ENCODE peak calls at places on chromosomes 1 and 21, in four cellular contexts. One of them, this sample, is unnamed.

GRCh38 chr1:108316545-108316944 is 72.7 kb upstream of the NBPF4 start:
- DNase-seq in HCT116: peak; percentile 15
- DNase-seq in suprapubic skin: no peak
- DNase-seq in psoas muscle: no peak
- DNase-seq in this sample: no peak

GRCh38 chr1:177014325-177014724 is 150.2 kb downstream of the ASTN1 start:
- DNase-seq in HCT116: no peak
- DNase-seq in suprapubic skin: no peak
- DNase-seq in psoas muscle: no peak
- DNase-seq in this sample: no peak

GRCh38 chr1:101004666-101005065 is 20.9 kb downstream of the DPH5 start:
- DNase-seq in HCT116: no peak
- DNase-seq in suprapubic skin: no peak
- DNase-seq in psoas muscle: no peak
- DNase-seq in this sample: no peak

GRCh38 chr1:84998642-84999280 is 1.8 kb upstream of the MCOLN2 start:
- DNase-seq in suprapubic skin: no peak
- DNase-seq in psoas muscle: no peak
- DNase-seq in HCT116: no peak
- DNase-seq in this sample: peak; percentile 22

GRCh38 chr1:175162955-175163354 is 29.6 kb downstream of the KIAA0040 start:
- DNase-seq in suprapubic skin: no peak
- DNase-seq in psoas muscle: no peak
- DNase-seq in HCT116: no peak
- DNase-seq in this sample: no peak

GRCh38 chr1:58722967-58723366 is 23.1 kb upstream of the MYSM1 start:
- DNase-seq in HCT116: no peak
- DNase-seq in psoas muscle: no peak
- DNase-seq in suprapubic skin: no peak
- DNase-seq in this sample: no peak

GRCh38 chr1:151773698-151774097 is 10.4 kb upstream of the MRPL9 start:
- DNase-seq in HCT116: no peak
- DNase-seq in psoas muscle: no peak
- DNase-seq in suprapubic skin: no peak
- DNase-seq in this sample: no peak

GRCh38 chr21:38503588-38503987 is 5.3 kb upstream of the ERG start:
- DNase-seq in HCT116: no peak
- DNase-seq in psoas muscle: no peak
- DNase-seq in suprapubic skin: no peak
- DNase-seq in this sample: no peak

GRCh38 chr1:203536981-203537455 is 43.1 kb downstream of the OPTC start:
- DNase-seq in HCT116: no peak
- DNase-seq in psoas muscle: no peak
- DNase-seq in suprapubic skin: no peak
- DNase-seq in this sample: no peak

GRCh38 chr1:193058529-193059281 is 455 bp downstream of the UCHL5 start:
- DNase-seq in HCT116: no peak
- DNase-seq in psoas muscle: no peak
- DNase-seq in suprapubic skin: peak; percentile 81
- DNase-seq in this sample: peak; percentile 71

GRCh38 chr1:112637257-112638108 is 17.9 kb downstream of the CAPZA1 start:
- DNase-seq in psoas muscle: no peak
- DNase-seq in suprapubic skin: no peak
- DNase-seq in HCT116: no peak
- DNase-seq in this sample: no peak

GRCh38 chr1:227729881-227730629 is 5.0 kb downstream of the JMJD4 start:
- DNase-seq in HCT116: peak; percentile 27
- DNase-seq in suprapubic skin: no peak
- DNase-seq in psoas muscle: no peak
- DNase-seq in this sample: peak; percentile 68

GRCh38 chr1:155968670-155969069 is 9.7 kb downstream of the ARHGEF2 start:
- DNase-seq in HCT116: no peak
- DNase-seq in psoas muscle: peak; percentile 86
- DNase-seq in suprapubic skin: no peak
- DNase-seq in this sample: no peak

GRCh38 chr1:155964193-155964592 is 14.2 kb downstream of the ARHGEF2 start:
- DNase-seq in suprapubic skin: no peak
- DNase-seq in psoas muscle: no peak
- DNase-seq in HCT116: no peak
- DNase-seq in this sample: no peak

GRCh38 chr1:155967410-155968400 is 10.6 kb downstream of the ARHGEF2 start:
- DNase-seq in psoas muscle: peak; percentile 72
- DNase-seq in suprapubic skin: no peak
- DNase-seq in HCT116: no peak
- DNase-seq in this sample: no peak

GRCh38 chr1:155966750-155967149 is 11.6 kb downstream of the ARHGEF2 start:
- DNase-seq in psoas muscle: no peak
- DNase-seq in suprapubic skin: no peak
- DNase-seq in HCT116: no peak
- DNase-seq in this sample: no peak

GRCh38 chr1:155966135-155966534 is 12.2 kb downstream of the ARHGEF2 start:
- DNase-seq in suprapubic skin: no peak
- DNase-seq in psoas muscle: no peak
- DNase-seq in HCT116: no peak
- DNase-seq in this sample: no peak
- H3K4me3 ChIP-seq in suprapubic skin: no peak overlapping the region
- H3K4me3 ChIP-seq in psoas muscle: no peak overlapping the region
- H3K4me3 ChIP-seq in HCT116: no peak overlapping the region
- H3K4me3 ChIP-seq in this sample: no peak overlapping the region

GRCh38 chr1:93668121-93668520 is 13.5 kb downstream of the BCAR3 start:
- DNase-seq in HCT116: no peak
- DNase-seq in psoas muscle: no peak
- DNase-seq in suprapubic skin: no peak
- DNase-seq in this sample: no peak
- H3K4me1 ChIP-seq in HCT116: peaks cover 64% of the 10 kb centered on the region
- H3K4me1 ChIP-seq in psoas muscle: peaks cover 40% of the 10 kb centered on the region
- H3K4me1 ChIP-seq in suprapubic skin: peaks cover 97% of the 10 kb centered on the region
- H3K4me1 ChIP-seq in this sample: peaks cover 15% of the 10 kb centered on the region

DNA sequence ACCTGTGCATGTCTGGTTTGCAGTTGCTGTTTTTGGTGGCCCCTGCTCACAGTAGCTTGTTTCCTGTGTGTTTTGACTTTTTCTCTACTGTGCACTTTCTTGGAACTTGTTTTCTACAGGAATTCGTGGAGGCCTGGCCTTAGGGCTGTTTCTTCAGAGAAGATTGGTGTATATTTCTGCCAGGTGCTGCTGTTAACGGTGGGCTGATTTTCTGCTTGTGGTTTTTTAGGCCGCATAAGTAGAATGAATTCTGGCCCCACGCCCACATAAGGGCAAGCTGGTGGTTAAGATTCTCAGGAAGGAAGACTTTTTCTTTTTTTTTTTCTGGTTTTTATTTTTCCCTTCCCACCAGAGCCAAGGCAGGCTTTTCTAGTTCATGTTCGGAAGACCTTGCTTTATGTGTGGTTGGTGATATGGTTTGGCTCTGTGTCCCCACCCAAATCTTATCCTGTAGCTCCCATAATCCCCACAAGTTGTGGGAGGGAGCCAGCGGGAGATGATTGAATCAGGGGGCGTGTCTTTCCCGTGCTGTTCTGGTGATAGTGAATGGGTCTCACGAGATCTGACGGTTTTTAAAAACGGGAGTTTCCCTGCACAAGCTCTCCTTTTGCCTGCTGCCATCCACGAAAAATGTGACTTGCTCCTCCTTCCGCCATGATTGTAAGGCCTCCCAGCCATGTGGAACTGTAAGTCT is 71.5 kb upstream of the DISP3 start:
- DNase-seq in psoas muscle: no peak
- DNase-seq in suprapubic skin: no peak
- DNase-seq in HCT116: no peak
- DNase-seq in this sample: no peak
- H3K9me3 ChIP-seq in psoas muscle: no peaks in the 10 kb centered on the region
- H3K9me3 ChIP-seq in suprapubic skin: no peaks in the 10 kb centered on the region
- H3K9me3 ChIP-seq in HCT116: no peaks in the 10 kb centered on the region
- H3K9me3 ChIP-seq in this sample: no peaks in the 10 kb centered on the region

GRCh38 chr1:19477284-19478240 is 7.8 kb downstream of the CAPZB start:
- DNase-seq in psoas muscle: no peak
- DNase-seq in suprapubic skin: no peak
- DNase-seq in HCT116: no peak
- DNase-seq in this sample: peak; percentile 48
- H3K4me3 ChIP-seq in psoas muscle: no peak overlapping the region
- H3K4me3 ChIP-seq in suprapubic skin: no peak overlapping the region
- H3K4me3 ChIP-seq in HCT116: no peak overlapping the region
- H3K4me3 ChIP-seq in this sample: no peak overlapping the region